ENCODE peak calls at places on chromosomes 11 and 22, in ten cellular contexts. One of them, this sample, is unnamed.

GRCh38 chr22:45884201-45885067 is 92.5 kb downstream of the WNT7B start:
- DNase-seq in ovary: peak; percentile 5
- DNase-seq in SJSA1: no peak
- DNase-seq in heart right ventricle: peak; percentile 38
- DNase-seq in spleen: peak; percentile 47
- DNase-seq in mammary epithelial cell: no peak
- DNase-seq in psoas muscle: peak; percentile 49
- DNase-seq in CD4-positive, CD25-positive, alpha-beta regulatory T cell: no peak
- DNase-seq in lung: no peak
- DNase-seq in neural progenitor cell: no peak
- DNase-seq in this sample: peak; percentile 73

GRCh38 chr22:38041760-38042584 is 15.2 kb upstream of the PICK1 start:
- DNase-seq in SJSA1: no peak
- DNase-seq in spleen: no peak
- DNase-seq in CD4-positive, CD25-positive, alpha-beta regulatory T cell: no peak
- DNase-seq in psoas muscle: no peak
- DNase-seq in neural progenitor cell: no peak
- DNase-seq in heart right ventricle: no peak
- DNase-seq in ovary: no peak
- DNase-seq in mammary epithelial cell: no peak
- DNase-seq in lung: no peak
- DNase-seq in this sample: no peak

GRCh38 chr11:92340839-92341238 is 116.2 kb downstream of the FAT3 start:
- DNase-seq in spleen: no peak
- DNase-seq in neural progenitor cell: peak; percentile 45
- DNase-seq in heart right ventricle: no peak
- DNase-seq in SJSA1: no peak
- DNase-seq in mammary epithelial cell: peak; percentile 20
- DNase-seq in psoas muscle: no peak
- DNase-seq in ovary: no peak
- DNase-seq in lung: no peak
- DNase-seq in CD4-positive, CD25-positive, alpha-beta regulatory T cell: no peak
- DNase-seq in this sample: no peak

GRCh38 chr22:37483594-37484114 is 2.5 kb downstream of the MFNG start:
- DNase-seq in lung: no peak
- DNase-seq in heart right ventricle: no peak
- DNase-seq in SJSA1: no peak
- DNase-seq in CD4-positive, CD25-positive, alpha-beta regulatory T cell: no peak
- DNase-seq in neural progenitor cell: no peak
- DNase-seq in ovary: no peak
- DNase-seq in spleen: no peak
- DNase-seq in mammary epithelial cell: no peak
- DNase-seq in psoas muscle: no peak
- DNase-seq in this sample: no peak

GRCh38 chr22:32706149-32706548 is 95.4 kb upstream of the TIMP3 start:
- DNase-seq in heart right ventricle: no peak
- DNase-seq in neural progenitor cell: peak; percentile 29
- DNase-seq in lung: no peak
- DNase-seq in psoas muscle: no peak
- DNase-seq in mammary epithelial cell: no peak
- DNase-seq in CD4-positive, CD25-positive, alpha-beta regulatory T cell: no peak
- DNase-seq in SJSA1: no peak
- DNase-seq in spleen: no peak
- DNase-seq in ovary: no peak
- DNase-seq in this sample: no peak

GRCh38 chr11:60919320-60919719 is 4.9 kb upstream of the TMEM132A start:
- DNase-seq in psoas muscle: no peak
- DNase-seq in SJSA1: no peak
- DNase-seq in mammary epithelial cell: peak; percentile 17
- DNase-seq in heart right ventricle: no peak
- DNase-seq in neural progenitor cell: no peak
- DNase-seq in CD4-positive, CD25-positive, alpha-beta regulatory T cell: no peak
- DNase-seq in ovary: no peak
- DNase-seq in spleen: no peak
- DNase-seq in lung: no peak
- DNase-seq in this sample: no peak

GRCh38 chr11:79383874-79384273 is 57.0 kb downstream of the TENM4 start:
- DNase-seq in psoas muscle: no peak
- DNase-seq in ovary: no peak
- DNase-seq in lung: no peak
- DNase-seq in neural progenitor cell: no peak
- DNase-seq in SJSA1: no peak
- DNase-seq in CD4-positive, CD25-positive, alpha-beta regulatory T cell: no peak
- DNase-seq in heart right ventricle: no peak
- DNase-seq in spleen: no peak
- DNase-seq in mammary epithelial cell: no peak
- DNase-seq in this sample: no peak

GRCh38 chr11:9527481-9528140 is 45.9 kb upstream of the WEE1 start:
- DNase-seq in mammary epithelial cell: peak; percentile 27
- DNase-seq in ovary: no peak
- DNase-seq in spleen: no peak
- DNase-seq in heart right ventricle: peak; percentile 33
- DNase-seq in lung: no peak
- DNase-seq in neural progenitor cell: no peak
- DNase-seq in SJSA1: peak; percentile 48
- DNase-seq in psoas muscle: no peak
- DNase-seq in CD4-positive, CD25-positive, alpha-beta regulatory T cell: no peak
- DNase-seq in this sample: no peak

GRCh38 chr11:34251640-34251980 is 106.2 kb downstream of the ABTB2 start:
- DNase-seq in SJSA1: no peak
- DNase-seq in mammary epithelial cell: no peak
- DNase-seq in ovary: no peak
- DNase-seq in neural progenitor cell: no peak
- DNase-seq in CD4-positive, CD25-positive, alpha-beta regulatory T cell: no peak
- DNase-seq in heart right ventricle: no peak
- DNase-seq in spleen: no peak
- DNase-seq in psoas muscle: no peak
- DNase-seq in lung: no peak
- DNase-seq in this sample: no peak

DNA sequence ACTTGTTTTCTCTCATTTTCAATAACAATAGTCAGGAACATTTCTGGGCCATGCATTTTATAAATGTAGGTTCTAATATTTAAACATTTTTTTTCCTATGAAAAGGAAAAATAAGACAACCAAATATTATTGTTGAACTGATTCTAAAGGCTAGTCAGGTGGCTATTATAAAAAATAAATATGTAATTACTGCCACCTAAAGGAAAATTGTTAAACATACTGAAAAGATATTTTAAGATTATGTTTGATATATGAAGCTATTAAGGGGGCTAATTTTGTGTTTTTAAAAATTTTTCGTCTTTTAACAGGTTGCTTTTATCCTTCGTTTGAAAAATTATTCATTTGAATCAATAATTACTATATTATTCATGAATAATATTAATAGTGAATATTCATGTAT is 62.2 kb upstream of the FDX1 start:
- DNase-seq in ovary: no peak
- DNase-seq in lung: no peak
- DNase-seq in heart right ventricle: no peak
- DNase-seq in CD4-positive, CD25-positive, alpha-beta regulatory T cell: peak; percentile 30
- DNase-seq in SJSA1: no peak
- DNase-seq in psoas muscle: no peak
- DNase-seq in spleen: no peak
- DNase-seq in neural progenitor cell: no peak
- DNase-seq in mammary epithelial cell: no peak
- DNase-seq in this sample: no peak
- H3K36me3 ChIP-seq in ovary: no peaks in the 10 kb centered on the region
- H3K36me3 ChIP-seq in lung: no peaks in the 10 kb centered on the region
- H3K36me3 ChIP-seq in heart right ventricle: no peaks in the 10 kb centered on the region
- H3K36me3 ChIP-seq in CD4-positive, CD25-positive, alpha-beta regulatory T cell: no peaks in the 10 kb centered on the region
- H3K36me3 ChIP-seq in SJSA1: no peaks in the 10 kb centered on the region
- H3K36me3 ChIP-seq in psoas muscle: no peaks in the 10 kb centered on the region
- H3K36me3 ChIP-seq in spleen: no peaks in the 10 kb centered on the region
- H3K36me3 ChIP-seq in neural progenitor cell: no peaks in the 10 kb centered on the region
- H3K36me3 ChIP-seq in mammary epithelial cell: no peaks in the 10 kb centered on the region
- H3K36me3 ChIP-seq in this sample: no peaks in the 10 kb centered on the region

GRCh38 chr22:35587896-35588295 is 29.2 kb downstream of the MB start:
- DNase-seq in neural progenitor cell: no peak
- DNase-seq in ovary: no peak
- DNase-seq in SJSA1: no peak
- DNase-seq in psoas muscle: no peak
- DNase-seq in spleen: no peak
- DNase-seq in mammary epithelial cell: no peak
- DNase-seq in heart right ventricle: no peak
- DNase-seq in lung: no peak
- DNase-seq in CD4-positive, CD25-positive, alpha-beta regulatory T cell: no peak
- DNase-seq in this sample: no peak
- H3K27ac ChIP-seq in neural progenitor cell: no peak overlapping the region
- H3K27ac ChIP-seq in ovary: no peak overlapping the region
- H3K27ac ChIP-seq in SJSA1: peak overlapping the region; percentile 71
- H3K27ac ChIP-seq in psoas muscle: peak overlapping the region; percentile 97
- H3K27ac ChIP-seq in spleen: no peak overlapping the region
- H3K27ac ChIP-seq in mammary epithelial cell: no peak overlapping the region
- H3K27ac ChIP-seq in heart right ventricle: peak overlapping the region; percentile 75
- H3K27ac ChIP-seq in lung: peak overlapping the region; percentile 74
- H3K27ac ChIP-seq in CD4-positive, CD25-positive, alpha-beta regulatory T cell: no peak overlapping the region
- H3K27ac ChIP-seq in this sample: no peak overlapping the region

DNA sequence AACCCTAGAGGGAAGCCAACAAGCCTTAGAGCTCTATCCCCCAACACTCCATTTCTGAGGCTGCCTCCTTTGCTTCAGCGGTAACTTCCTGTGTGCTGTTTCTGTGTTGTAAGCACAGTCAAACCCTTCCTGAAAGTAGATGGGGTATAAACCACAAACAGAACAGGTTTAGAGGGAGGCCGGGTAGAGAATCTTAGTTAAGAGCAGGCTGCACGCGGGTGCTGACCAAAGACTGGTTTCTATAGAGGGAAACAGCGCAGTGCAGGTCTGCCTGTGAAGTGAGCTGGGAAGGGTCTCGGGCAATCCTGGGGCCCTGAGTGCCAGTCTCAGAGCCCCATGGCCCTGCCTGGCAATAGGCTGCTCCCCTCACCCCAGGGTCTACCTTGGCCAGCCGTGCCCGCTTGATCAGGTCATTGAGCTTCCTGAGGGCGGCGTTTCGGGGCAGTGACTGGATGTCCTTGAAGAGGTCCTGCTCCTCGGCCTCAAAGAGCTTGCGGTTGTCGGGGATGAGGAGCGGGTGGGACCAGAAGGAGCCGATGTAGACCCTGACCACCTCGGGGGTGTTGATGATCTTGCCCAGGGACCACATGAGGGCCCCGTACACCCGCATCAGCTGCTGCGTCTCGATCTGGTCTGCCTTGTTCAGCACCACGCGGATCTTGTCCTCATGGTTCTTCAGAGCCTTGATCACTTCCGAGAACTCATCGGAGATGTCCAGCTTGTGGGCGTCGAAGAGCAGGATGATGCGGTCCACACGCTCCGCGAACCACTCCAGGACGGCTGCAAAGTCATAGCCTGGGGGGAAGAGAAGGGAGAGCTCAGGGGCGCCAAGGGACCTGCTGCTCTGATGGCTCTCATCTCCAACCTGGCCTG is 15.3 kb upstream of the CDC42BPG start:
- DNase-seq in spleen: peak; percentile 88
- DNase-seq in mammary epithelial cell: no peak
- DNase-seq in heart right ventricle: no peak
- DNase-seq in lung: no peak
- DNase-seq in neural progenitor cell: no peak
- DNase-seq in psoas muscle: no peak
- DNase-seq in ovary: no peak
- DNase-seq in SJSA1: no peak
- DNase-seq in CD4-positive, CD25-positive, alpha-beta regulatory T cell: peak; percentile 81
- DNase-seq in this sample: no peak
- H3K4me1 ChIP-seq in spleen: peaks cover 100% of the 10 kb centered on the region
- H3K4me1 ChIP-seq in mammary epithelial cell: peaks cover 46% of the 10 kb centered on the region
- H3K4me1 ChIP-seq in heart right ventricle: peaks cover 93% of the 10 kb centered on the region
- H3K4me1 ChIP-seq in lung: peaks cover 55% of the 10 kb centered on the region
- H3K4me1 ChIP-seq in neural progenitor cell: peaks cover 29% of the 10 kb centered on the region
- H3K4me1 ChIP-seq in psoas muscle: peaks cover 92% of the 10 kb centered on the region
- H3K4me1 ChIP-seq in ovary: peaks cover 29% of the 10 kb centered on the region
- H3K4me1 ChIP-seq in SJSA1: peaks cover 66% of the 10 kb centered on the region
- H3K4me1 ChIP-seq in CD4-positive, CD25-positive, alpha-beta regulatory T cell: peaks cover 100% of the 10 kb centered on the region
- H3K4me1 ChIP-seq in this sample: no peaks in the 10 kb centered on the region

DNA sequence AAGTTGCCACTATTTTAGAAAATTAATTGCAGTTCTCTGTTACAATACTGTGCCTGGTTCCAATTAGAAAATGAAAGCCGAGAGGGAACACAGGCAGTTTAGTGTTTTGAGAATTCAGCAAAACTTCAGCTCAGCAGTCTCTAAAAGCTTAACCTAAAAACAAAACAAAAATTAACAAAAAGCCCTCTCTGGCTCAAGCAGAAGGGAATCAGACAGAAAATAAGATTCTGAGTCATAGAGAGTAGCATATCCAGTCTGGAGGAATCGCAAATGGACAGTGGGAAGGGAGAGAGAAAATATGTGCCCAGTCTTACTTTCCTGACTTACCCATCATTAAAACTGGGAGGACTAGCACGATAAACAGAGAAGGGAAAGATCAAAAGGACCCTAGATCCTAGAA is 38.1 kb upstream of the CHRM4 start:
- DNase-seq in neural progenitor cell: no peak
- DNase-seq in ovary: no peak
- DNase-seq in heart right ventricle: no peak
- DNase-seq in psoas muscle: no peak
- DNase-seq in mammary epithelial cell: no peak
- DNase-seq in CD4-positive, CD25-positive, alpha-beta regulatory T cell: no peak
- DNase-seq in SJSA1: no peak
- DNase-seq in spleen: no peak
- DNase-seq in lung: no peak
- DNase-seq in this sample: no peak
- H3K36me3 ChIP-seq in neural progenitor cell: no peaks in the 10 kb centered on the region
- H3K36me3 ChIP-seq in ovary: no peaks in the 10 kb centered on the region
- H3K36me3 ChIP-seq in heart right ventricle: no peaks in the 10 kb centered on the region
- H3K36me3 ChIP-seq in psoas muscle: peaks cover 80% of the 10 kb centered on the region
- H3K36me3 ChIP-seq in mammary epithelial cell: peaks cover 19% of the 10 kb centered on the region
- H3K36me3 ChIP-seq in CD4-positive, CD25-positive, alpha-beta regulatory T cell: peaks cover 56% of the 10 kb centered on the region
- H3K36me3 ChIP-seq in SJSA1: peaks cover 34% of the 10 kb centered on the region
- H3K36me3 ChIP-seq in spleen: peaks cover 94% of the 10 kb centered on the region
- H3K36me3 ChIP-seq in lung: peaks cover 6% of the 10 kb centered on the region
- H3K36me3 ChIP-seq in this sample: peaks cover 12% of the 10 kb centered on the region

GRCh38 chr22:50526849-50527801 is 1.7 kb upstream of the SCO2 start:
- DNase-seq in mammary epithelial cell: no peak
- DNase-seq in psoas muscle: peak; percentile 71
- DNase-seq in neural progenitor cell: peak; percentile 24
- DNase-seq in heart right ventricle: peak; percentile 64
- DNase-seq in CD4-positive, CD25-positive, alpha-beta regulatory T cell: no peak
- DNase-seq in ovary: no peak
- DNase-seq in spleen: peak; percentile 91
- DNase-seq in lung: peak; percentile 85
- DNase-seq in SJSA1: no peak
- DNase-seq in this sample: peak; percentile 84
- H3K27ac ChIP-seq in mammary epithelial cell: no peak overlapping the region
- H3K27ac ChIP-seq in psoas muscle: peak overlapping the region; percentile 90
- H3K27ac ChIP-seq in neural progenitor cell: no peak overlapping the region
- H3K27ac ChIP-seq in heart right ventricle: peak overlapping the region; percentile 92
- H3K27ac ChIP-seq in CD4-positive, CD25-positive, alpha-beta regulatory T cell: peak overlapping the region; percentile 96
- H3K27ac ChIP-seq in ovary: no peak overlapping the region
- H3K27ac ChIP-seq in spleen: peak overlapping the region; percentile 81
- H3K27ac ChIP-seq in lung: peak overlapping the region; percentile 75
- H3K27ac ChIP-seq in SJSA1: peak overlapping the region; percentile 63
- H3K27ac ChIP-seq in this sample: no peak overlapping the region

GRCh38 chr22:19791243-19791642 is 30.7 kb downstream of the TBX1 start:
- DNase-seq in ovary: no peak
- DNase-seq in SJSA1: no peak
- DNase-seq in CD4-positive, CD25-positive, alpha-beta regulatory T cell: no peak
- DNase-seq in heart right ventricle: no peak
- DNase-seq in mammary epithelial cell: no peak
- DNase-seq in spleen: no peak
- DNase-seq in psoas muscle: no peak
- DNase-seq in lung: no peak
- DNase-seq in neural progenitor cell: no peak
- DNase-seq in this sample: no peak
- H3K4me1 ChIP-seq in ovary: no peaks in the 10 kb centered on the region
- H3K4me1 ChIP-seq in SJSA1: no peaks in the 10 kb centered on the region
- H3K4me1 ChIP-seq in CD4-positive, CD25-positive, alpha-beta regulatory T cell: no peaks in the 10 kb centered on the region
- H3K4me1 ChIP-seq in heart right ventricle: no peaks in the 10 kb centered on the region
- H3K4me1 ChIP-seq in mammary epithelial cell: no peaks in the 10 kb centered on the region
- H3K4me1 ChIP-seq in spleen: no peaks in the 10 kb centered on the region
- H3K4me1 ChIP-seq in psoas muscle: no peaks in the 10 kb centered on the region
- H3K4me1 ChIP-seq in lung: no peaks in the 10 kb centered on the region
- H3K4me1 ChIP-seq in neural progenitor cell: no peaks in the 10 kb centered on the region
- H3K4me1 ChIP-seq in this sample: no peaks in the 10 kb centered on the region

This sample was measured in aorta.